ENCODE peak calls at places on chromosomes 11 and 22, in six cellular contexts. H is pancreas, I is GM10248, R is breast epithelium, A is epithelial cell of prostate, U is NAMALWA. C is an unnamed sample.

GRCh38 chr11:76987203-76987602 is 47.0 kb upstream of the B3GNT6 start:
- DNase-seq in H (no peak), I (no peak), R (no peak), A (no peak), U (no peak), C (no peak)

GRCh38 chr11:10651579-10652361 is 41.8 kb downstream of the IRAG1 start:
- DNase-seq in H (no peak), I (no peak), R (no peak), A (no peak), U (no peak), C (no peak)

GRCh38 chr11:61499816-61500491 is 8.6 kb upstream of the LRRC10B start:
- DNase-seq in H (peak), I (no peak), R (no peak), A (no peak), U (no peak), C (no peak)

GRCh38 chr11:104000798-104001197 is 35.6 kb upstream of the DDI1 start:
- DNase-seq in H (no peak), I (no peak), R (no peak), A (no peak), U (no peak), C (no peak)

GRCh38 chr11:12430912-12431311 is 53.5 kb downstream of the PARVA start:
- DNase-seq in H (no peak), I (no peak), R (no peak), A (peak), U (no peak), C (peak)

GRCh38 chr11:62150887-62151736 is 27.3 kb downstream of the INCENP start:
- DNase-seq in H (no peak), I (no peak), R (no peak), A (no peak), U (no peak), C (no peak)

GRCh38 chr22:29195118-29195963 is 10.4 kb upstream of the EMID1 start:
- DNase-seq in H (peak), I (peak), R (no peak), A (no peak), U (no peak), C (no peak)

GRCh38 chr11:533049-533585 is 2.3 kb downstream of the HRAS start:
- DNase-seq in H (peak), I (no peak), R (no peak), A (no peak), U (no peak), C (no peak)

GRCh38 chr11:2144549-2145220 is 5.5 kb upstream of the IGF2 start:
- DNase-seq in H (peak), I (no peak), R (no peak), A (no peak), U (no peak), C (no peak)

GRCh38 chr11:126927628-126928027 is 72.9 kb downstream of the KIRREL3 start:
- DNase-seq in H (no peak), I (no peak), R (no peak), A (no peak), U (no peak), C (no peak)

GRCh38 chr11:67282876-67283371 is 6.2 kb upstream of the ANKRD13D start:
- DNase-seq in H (peak), I (no peak), R (no peak), A (no peak), U (no peak), C (no peak)